ENCODE peak calls at places on chromosomes 1 and 21, in seven cellular contexts. One of them, this sample, is unnamed.
A peak's percentile ranks its signal among the peaks of the same experiment; 100 is the strongest.

GRCh38 chr21:32770514-32771133 is 931 bp downstream of the PAXBP1 start:
- DNase-seq in NCI-H524 treated with DMSO at 0.1 percent for 48 hours: no peak
- DNase-seq in Ammon's horn: peak; percentile 8
- DNase-seq in activated CD4-positive, alpha-beta T cell treated with anti-CD3 and anti-CD28 coated beads, Interleukin-2, amount 50 U/mL, for 48 hours: no peak
- DNase-seq in activated naive CD4-positive, alpha-beta T cell treated with Interleukin-2 at 50 U/mL for 16 hours: no peak
- DNase-seq in NCI-H345: peak; percentile 34
- DNase-seq in COR-L47: no peak
- DNase-seq in this sample: peak; percentile 18

GRCh38 chr1:108719253-108719652 is 6.5 kb downstream of the FNDC7 start:
- DNase-seq in NCI-H524 treated with DMSO at 0.1 percent for 48 hours: no peak
- DNase-seq in Ammon's horn: no peak
- DNase-seq in activated CD4-positive, alpha-beta T cell treated with anti-CD3 and anti-CD28 coated beads, Interleukin-2, amount 50 U/mL, for 48 hours: no peak
- DNase-seq in activated naive CD4-positive, alpha-beta T cell treated with Interleukin-2 at 50 U/mL for 16 hours: no peak
- DNase-seq in NCI-H345: no peak
- DNase-seq in COR-L47: no peak
- DNase-seq in this sample: no peak

GRCh38 chr1:45617618-45618017 is 6.2 kb downstream of the CCDC17 start:
- DNase-seq in NCI-H524 treated with DMSO at 0.1 percent for 48 hours: no peak
- DNase-seq in Ammon's horn: no peak
- DNase-seq in activated CD4-positive, alpha-beta T cell treated with anti-CD3 and anti-CD28 coated beads, Interleukin-2, amount 50 U/mL, for 48 hours: no peak
- DNase-seq in activated naive CD4-positive, alpha-beta T cell treated with Interleukin-2 at 50 U/mL for 16 hours: no peak
- DNase-seq in NCI-H345: no peak
- DNase-seq in COR-L47: no peak
- DNase-seq in this sample: no peak

GRCh38 chr1:26696191-26696644 is 403 bp downstream of the ARID1A start:
- DNase-seq in NCI-H524 treated with DMSO at 0.1 percent for 48 hours: no peak
- DNase-seq in Ammon's horn: no peak
- DNase-seq in activated CD4-positive, alpha-beta T cell treated with anti-CD3 and anti-CD28 coated beads, Interleukin-2, amount 50 U/mL, for 48 hours: peak; percentile 15
- DNase-seq in activated naive CD4-positive, alpha-beta T cell treated with Interleukin-2 at 50 U/mL for 16 hours: peak; percentile 45
- DNase-seq in NCI-H345: no peak
- DNase-seq in COR-L47: no peak
- DNase-seq in this sample: no peak

GRCh38 chr1:86981482-86982311 is 67.3 kb downstream of the HS2ST1 start:
- DNase-seq in NCI-H524 treated with DMSO at 0.1 percent for 48 hours: no peak
- DNase-seq in Ammon's horn: no peak
- DNase-seq in activated CD4-positive, alpha-beta T cell treated with anti-CD3 and anti-CD28 coated beads, Interleukin-2, amount 50 U/mL, for 48 hours: no peak
- DNase-seq in activated naive CD4-positive, alpha-beta T cell treated with Interleukin-2 at 50 U/mL for 16 hours: no peak
- DNase-seq in NCI-H345: no peak
- DNase-seq in COR-L47: no peak
- DNase-seq in this sample: no peak

GRCh38 chr1:32074841-32075240 is 2.1 kb downstream of the TMEM39B start:
- DNase-seq in NCI-H524 treated with DMSO at 0.1 percent for 48 hours: no peak
- DNase-seq in Ammon's horn: no peak
- DNase-seq in activated CD4-positive, alpha-beta T cell treated with anti-CD3 and anti-CD28 coated beads, Interleukin-2, amount 50 U/mL, for 48 hours: no peak
- DNase-seq in activated naive CD4-positive, alpha-beta T cell treated with Interleukin-2 at 50 U/mL for 16 hours: no peak
- DNase-seq in NCI-H345: no peak
- DNase-seq in COR-L47: no peak
- DNase-seq in this sample: no peak

GRCh38 chr1:241376711-241377110 is 19.7 kb upstream of the RGS7 start:
- DNase-seq in NCI-H524 treated with DMSO at 0.1 percent for 48 hours: peak; percentile 90
- DNase-seq in Ammon's horn: no peak
- DNase-seq in activated CD4-positive, alpha-beta T cell treated with anti-CD3 and anti-CD28 coated beads, Interleukin-2, amount 50 U/mL, for 48 hours: no peak
- DNase-seq in activated naive CD4-positive, alpha-beta T cell treated with Interleukin-2 at 50 U/mL for 16 hours: no peak
- DNase-seq in NCI-H345: no peak
- DNase-seq in COR-L47: no peak
- DNase-seq in this sample: peak; percentile 41

GRCh38 chr1:72635719-72636118 is 353.4 kb upstream of the NEGR1 start:
- DNase-seq in NCI-H524 treated with DMSO at 0.1 percent for 48 hours: no peak
- DNase-seq in Ammon's horn: no peak
- DNase-seq in activated CD4-positive, alpha-beta T cell treated with anti-CD3 and anti-CD28 coated beads, Interleukin-2, amount 50 U/mL, for 48 hours: no peak
- DNase-seq in activated naive CD4-positive, alpha-beta T cell treated with Interleukin-2 at 50 U/mL for 16 hours: no peak
- DNase-seq in NCI-H345: no peak
- DNase-seq in COR-L47: no peak
- DNase-seq in this sample: no peak

GRCh38 chr1:110783292-110783918 is 89.5 kb upstream of the CD53 start:
- DNase-seq in NCI-H524 treated with DMSO at 0.1 percent for 48 hours: no peak
- DNase-seq in Ammon's horn: peak; percentile 80
- DNase-seq in activated CD4-positive, alpha-beta T cell treated with anti-CD3 and anti-CD28 coated beads, Interleukin-2, amount 50 U/mL, for 48 hours: peak; percentile 48
- DNase-seq in activated naive CD4-positive, alpha-beta T cell treated with Interleukin-2 at 50 U/mL for 16 hours: peak; percentile 51
- DNase-seq in NCI-H345: peak; percentile 76
- DNase-seq in COR-L47: peak; percentile 26
- DNase-seq in this sample: peak; percentile 72

GRCh38 chr1:17248781-17249180 is at the start of gene PADI3:
- DNase-seq in NCI-H524 treated with DMSO at 0.1 percent for 48 hours: no peak
- DNase-seq in Ammon's horn: no peak
- DNase-seq in activated CD4-positive, alpha-beta T cell treated with anti-CD3 and anti-CD28 coated beads, Interleukin-2, amount 50 U/mL, for 48 hours: no peak
- DNase-seq in activated naive CD4-positive, alpha-beta T cell treated with Interleukin-2 at 50 U/mL for 16 hours: no peak
- DNase-seq in NCI-H345: no peak
- DNase-seq in COR-L47: no peak
- DNase-seq in this sample: no peak

GRCh38 chr1:180252638-180253536 is 22.8 kb downstream of the LHX4 start:
- DNase-seq in NCI-H524 treated with DMSO at 0.1 percent for 48 hours: no peak
- DNase-seq in Ammon's horn: peak; percentile 59
- DNase-seq in activated CD4-positive, alpha-beta T cell treated with anti-CD3 and anti-CD28 coated beads, Interleukin-2, amount 50 U/mL, for 48 hours: peak; percentile 86
- DNase-seq in activated naive CD4-positive, alpha-beta T cell treated with Interleukin-2 at 50 U/mL for 16 hours: peak; percentile 74
- DNase-seq in NCI-H345: peak; percentile 67
- DNase-seq in COR-L47: peak; percentile 9
- DNase-seq in this sample: no peak

GRCh38 chr21:45383111-45383614 is 21.8 kb upstream of the COL18A1 start:
- DNase-seq in NCI-H524 treated with DMSO at 0.1 percent for 48 hours: no peak
- DNase-seq in Ammon's horn: no peak
- DNase-seq in activated CD4-positive, alpha-beta T cell treated with anti-CD3 and anti-CD28 coated beads, Interleukin-2, amount 50 U/mL, for 48 hours: no peak
- DNase-seq in activated naive CD4-positive, alpha-beta T cell treated with Interleukin-2 at 50 U/mL for 16 hours: no peak
- DNase-seq in NCI-H345: no peak
- DNase-seq in COR-L47: peak; percentile 21
- DNase-seq in this sample: no peak

GRCh38 chr1:41739061-41739955 is 179.4 kb downstream of the HIVEP3 start:
- DNase-seq in NCI-H524 treated with DMSO at 0.1 percent for 48 hours: peak; percentile 60
- DNase-seq in Ammon's horn: peak; percentile 76
- DNase-seq in activated CD4-positive, alpha-beta T cell treated with anti-CD3 and anti-CD28 coated beads, Interleukin-2, amount 50 U/mL, for 48 hours: peak; percentile 93
- DNase-seq in activated naive CD4-positive, alpha-beta T cell treated with Interleukin-2 at 50 U/mL for 16 hours: peak; percentile 89
- DNase-seq in NCI-H345: no peak
- DNase-seq in COR-L47: no peak
- DNase-seq in this sample: no peak

GRCh38 chr1:167685844-167686243 is 35.9 kb upstream of the MPZL1 start:
- DNase-seq in NCI-H524 treated with DMSO at 0.1 percent for 48 hours: no peak
- DNase-seq in Ammon's horn: no peak
- DNase-seq in activated CD4-positive, alpha-beta T cell treated with anti-CD3 and anti-CD28 coated beads, Interleukin-2, amount 50 U/mL, for 48 hours: no peak
- DNase-seq in activated naive CD4-positive, alpha-beta T cell treated with Interleukin-2 at 50 U/mL for 16 hours: no peak
- DNase-seq in NCI-H345: no peak
- DNase-seq in COR-L47: no peak
- DNase-seq in this sample: peak; percentile 45

GRCh38 chr1:109959974-109960744 is 24.4 kb upstream of the AHCYL1 start:
- DNase-seq in NCI-H524 treated with DMSO at 0.1 percent for 48 hours: no peak
- DNase-seq in Ammon's horn: no peak
- DNase-seq in activated CD4-positive, alpha-beta T cell treated with anti-CD3 and anti-CD28 coated beads, Interleukin-2, amount 50 U/mL, for 48 hours: no peak
- DNase-seq in activated naive CD4-positive, alpha-beta T cell treated with Interleukin-2 at 50 U/mL for 16 hours: no peak
- DNase-seq in NCI-H345: peak; percentile 96
- DNase-seq in COR-L47: peak; percentile 86
- DNase-seq in this sample: no peak